ENCODE peak calls at places on chromosomes 16 and 17, in seven cellular contexts. One of them, this sample, is unnamed.

GRCh38 chr16:55421225-55421624 is 57.8 kb upstream of the MMP2 start:
- DNase-seq in nephron progenitor cell: no peak
- DNase-seq in activated CD4-positive, alpha-beta T cell treated with anti-CD3 and anti-CD28 coated beads, Interleukin-2, amount 50 U/mL, for 1 hour: no peak
- DNase-seq in GM03348: no peak
- DNase-seq in anterior cingulate cortex: no peak
- DNase-seq in EH: no peak
- DNase-seq in RPMI7951: no peak
- DNase-seq in this sample: no peak

GRCh38 chr17:28524476-28525415 is 18.6 kb downstream of the FOXN1 start:
- DNase-seq in nephron progenitor cell: no peak
- DNase-seq in anterior cingulate cortex: no peak
- DNase-seq in GM03348: peak; percentile 60
- DNase-seq in RPMI7951: no peak
- DNase-seq in activated CD4-positive, alpha-beta T cell treated with anti-CD3 and anti-CD28 coated beads, Interleukin-2, amount 50 U/mL, for 1 hour: no peak
- DNase-seq in EH: peak; percentile 88
- DNase-seq in this sample: no peak

GRCh38 chr16:23966577-23966976 is 130.8 kb downstream of the PRKCB start:
- DNase-seq in GM03348: no peak
- DNase-seq in nephron progenitor cell: no peak
- DNase-seq in activated CD4-positive, alpha-beta T cell treated with anti-CD3 and anti-CD28 coated beads, Interleukin-2, amount 50 U/mL, for 1 hour: no peak
- DNase-seq in anterior cingulate cortex: no peak
- DNase-seq in EH: no peak
- DNase-seq in RPMI7951: no peak
- DNase-seq in this sample: no peak

GRCh38 chr16:22077700-22078313 is 14.5 kb upstream of the VWA3A start:
- DNase-seq in RPMI7951: peak; percentile 44
- DNase-seq in activated CD4-positive, alpha-beta T cell treated with anti-CD3 and anti-CD28 coated beads, Interleukin-2, amount 50 U/mL, for 1 hour: peak; percentile 77
- DNase-seq in EH: peak; percentile 68
- DNase-seq in nephron progenitor cell: peak; percentile 69
- DNase-seq in anterior cingulate cortex: no peak
- DNase-seq in GM03348: peak; percentile 79
- DNase-seq in this sample: peak; percentile 53

GRCh38 chr17:70050931-70051330 is 24.1 kb upstream of the KCNJ16 start:
- DNase-seq in GM03348: no peak
- DNase-seq in EH: no peak
- DNase-seq in RPMI7951: no peak
- DNase-seq in activated CD4-positive, alpha-beta T cell treated with anti-CD3 and anti-CD28 coated beads, Interleukin-2, amount 50 U/mL, for 1 hour: no peak
- DNase-seq in nephron progenitor cell: no peak
- DNase-seq in anterior cingulate cortex: no peak
- DNase-seq in this sample: no peak

GRCh38 chr16:62478903-62479458 is 442.7 kb upstream of the CDH8 start:
- DNase-seq in RPMI7951: no peak
- DNase-seq in EH: no peak
- DNase-seq in activated CD4-positive, alpha-beta T cell treated with anti-CD3 and anti-CD28 coated beads, Interleukin-2, amount 50 U/mL, for 1 hour: no peak
- DNase-seq in GM03348: no peak
- DNase-seq in nephron progenitor cell: no peak
- DNase-seq in anterior cingulate cortex: no peak
- DNase-seq in this sample: no peak

GRCh38 chr16:2769675-2770056 is 7.4 kb downstream of the ELOB start:
- DNase-seq in RPMI7951: no peak
- DNase-seq in GM03348: no peak
- DNase-seq in anterior cingulate cortex: no peak
- DNase-seq in activated CD4-positive, alpha-beta T cell treated with anti-CD3 and anti-CD28 coated beads, Interleukin-2, amount 50 U/mL, for 1 hour: no peak
- DNase-seq in nephron progenitor cell: no peak
- DNase-seq in EH: peak; percentile 23
- DNase-seq in this sample: no peak

GRCh38 chr17:31596382-31597323 is 205.2 kb downstream of the RAB11FIP4 start:
- DNase-seq in anterior cingulate cortex: peak; percentile 12
- DNase-seq in GM03348: peak; percentile 96
- DNase-seq in EH: peak; percentile 99
- DNase-seq in nephron progenitor cell: no peak
- DNase-seq in activated CD4-positive, alpha-beta T cell treated with anti-CD3 and anti-CD28 coated beads, Interleukin-2, amount 50 U/mL, for 1 hour: no peak
- DNase-seq in RPMI7951: peak; percentile 99
- DNase-seq in this sample: peak; percentile 35

GRCh38 chr16:17024514-17024913 is 446.2 kb downstream of the XYLT1 start:
- DNase-seq in RPMI7951: no peak
- DNase-seq in GM03348: no peak
- DNase-seq in anterior cingulate cortex: no peak
- DNase-seq in nephron progenitor cell: no peak
- DNase-seq in EH: no peak
- DNase-seq in activated CD4-positive, alpha-beta T cell treated with anti-CD3 and anti-CD28 coated beads, Interleukin-2, amount 50 U/mL, for 1 hour: no peak
- DNase-seq in this sample: no peak

GRCh38 chr17:20232611-20233010 is 223.5 kb downstream of the SPECC1 start:
- DNase-seq in activated CD4-positive, alpha-beta T cell treated with anti-CD3 and anti-CD28 coated beads, Interleukin-2, amount 50 U/mL, for 1 hour: no peak
- DNase-seq in nephron progenitor cell: no peak
- DNase-seq in RPMI7951: no peak
- DNase-seq in EH: no peak
- DNase-seq in GM03348: no peak
- DNase-seq in anterior cingulate cortex: no peak
- DNase-seq in this sample: no peak

GRCh38 chr17:44707755-44708400 is 587 bp upstream of the DBF4B start:
- DNase-seq in nephron progenitor cell: no peak
- DNase-seq in GM03348: no peak
- DNase-seq in EH: no peak
- DNase-seq in activated CD4-positive, alpha-beta T cell treated with anti-CD3 and anti-CD28 coated beads, Interleukin-2, amount 50 U/mL, for 1 hour: no peak
- DNase-seq in RPMI7951: peak; percentile 0
- DNase-seq in anterior cingulate cortex: no peak
- DNase-seq in this sample: no peak

GRCh38 chr17:17740627-17741237 is 59.5 kb downstream of the RAI1 start:
- DNase-seq in GM03348: no peak
- DNase-seq in EH: no peak
- DNase-seq in nephron progenitor cell: no peak
- DNase-seq in RPMI7951: no peak
- DNase-seq in anterior cingulate cortex: no peak
- DNase-seq in activated CD4-positive, alpha-beta T cell treated with anti-CD3 and anti-CD28 coated beads, Interleukin-2, amount 50 U/mL, for 1 hour: peak; percentile 49
- DNase-seq in this sample: no peak

GRCh38 chr16:85104821-85105391 is 7.4 kb downstream of the CIBAR2 start:
- DNase-seq in anterior cingulate cortex: no peak
- DNase-seq in EH: no peak
- DNase-seq in GM03348: no peak
- DNase-seq in activated CD4-positive, alpha-beta T cell treated with anti-CD3 and anti-CD28 coated beads, Interleukin-2, amount 50 U/mL, for 1 hour: no peak
- DNase-seq in nephron progenitor cell: no peak
- DNase-seq in RPMI7951: no peak
- DNase-seq in this sample: no peak

GRCh38 chr17:42459256-42459982 is 741 bp downstream of the ATP6V0A1 start:
- DNase-seq in GM03348: peak; percentile 41
- DNase-seq in nephron progenitor cell: peak; percentile 31
- DNase-seq in activated CD4-positive, alpha-beta T cell treated with anti-CD3 and anti-CD28 coated beads, Interleukin-2, amount 50 U/mL, for 1 hour: peak; percentile 12
- DNase-seq in anterior cingulate cortex: peak; percentile 18
- DNase-seq in EH: peak; percentile 65
- DNase-seq in RPMI7951: peak; percentile 31
- DNase-seq in this sample: peak; percentile 26

GRCh38 chr16:21619765-21620462 is 20.5 kb downstream of the METTL9 start:
- DNase-seq in RPMI7951: no peak
- DNase-seq in GM03348: peak; percentile 17
- DNase-seq in activated CD4-positive, alpha-beta T cell treated with anti-CD3 and anti-CD28 coated beads, Interleukin-2, amount 50 U/mL, for 1 hour: no peak
- DNase-seq in EH: no peak
- DNase-seq in anterior cingulate cortex: no peak
- DNase-seq in nephron progenitor cell: no peak
- DNase-seq in this sample: no peak

GRCh38 chr16:67277294-67277998 is 1.9 kb upstream of the PLEKHG4 start:
- DNase-seq in anterior cingulate cortex: no peak
- DNase-seq in activated CD4-positive, alpha-beta T cell treated with anti-CD3 and anti-CD28 coated beads, Interleukin-2, amount 50 U/mL, for 1 hour: no peak
- DNase-seq in GM03348: peak; percentile 95
- DNase-seq in EH: peak; percentile 99
- DNase-seq in nephron progenitor cell: no peak
- DNase-seq in RPMI7951: peak; percentile 99
- DNase-seq in this sample: no peak

GRCh38 chr17:66777689-66778225 is 57.2 kb upstream of the CACNG5 start:
- DNase-seq in GM03348: no peak
- DNase-seq in RPMI7951: peak; percentile 15
- DNase-seq in activated CD4-positive, alpha-beta T cell treated with anti-CD3 and anti-CD28 coated beads, Interleukin-2, amount 50 U/mL, for 1 hour: no peak
- DNase-seq in nephron progenitor cell: no peak
- DNase-seq in anterior cingulate cortex: peak; percentile 28
- DNase-seq in EH: peak; percentile 41
- DNase-seq in this sample: no peak

GRCh38 chr16:27313422-27314160 is at the start of gene IL4R:
- DNase-seq in GM03348: peak; percentile 79
- DNase-seq in RPMI7951: peak; percentile 69
- DNase-seq in nephron progenitor cell: peak; percentile 78
- DNase-seq in anterior cingulate cortex: no peak
- DNase-seq in EH: peak; percentile 83
- DNase-seq in activated CD4-positive, alpha-beta T cell treated with anti-CD3 and anti-CD28 coated beads, Interleukin-2, amount 50 U/mL, for 1 hour: peak; percentile 62
- DNase-seq in this sample: peak; percentile 31

GRCh38 chr17:40819528-40820125 is 2.8 kb downstream of the KRT10 start:
- DNase-seq in nephron progenitor cell: no peak
- DNase-seq in GM03348: peak; percentile 31
- DNase-seq in activated CD4-positive, alpha-beta T cell treated with anti-CD3 and anti-CD28 coated beads, Interleukin-2, amount 50 U/mL, for 1 hour: no peak
- DNase-seq in anterior cingulate cortex: no peak
- DNase-seq in EH: peak; percentile 28
- DNase-seq in RPMI7951: peak; percentile 31
- DNase-seq in this sample: no peak

GRCh38 chr17:41678907-41679739 is 9.6 kb upstream of the EIF1 start:
- DNase-seq in EH: peak; percentile 86
- DNase-seq in nephron progenitor cell: no peak
- DNase-seq in anterior cingulate cortex: no peak
- DNase-seq in activated CD4-positive, alpha-beta T cell treated with anti-CD3 and anti-CD28 coated beads, Interleukin-2, amount 50 U/mL, for 1 hour: peak; percentile 34
- DNase-seq in GM03348: no peak
- DNase-seq in RPMI7951: peak; percentile 88
- DNase-seq in this sample: peak; percentile 87

GRCh38 chr17:57442914-57443571 is 186.7 kb downstream of the MSI2 start:
- DNase-seq in GM03348: no peak
- DNase-seq in EH: peak; percentile 33
- DNase-seq in nephron progenitor cell: no peak
- DNase-seq in RPMI7951: peak; percentile 91
- DNase-seq in activated CD4-positive, alpha-beta T cell treated with anti-CD3 and anti-CD28 coated beads, Interleukin-2, amount 50 U/mL, for 1 hour: peak; percentile 47
- DNase-seq in anterior cingulate cortex: no peak
- DNase-seq in this sample: no peak

GRCh38 chr16:56480776-56481467 is 29.6 kb downstream of the OGFOD1 start:
- DNase-seq in RPMI7951: no peak
- DNase-seq in EH: no peak
- DNase-seq in anterior cingulate cortex: no peak
- DNase-seq in GM03348: no peak
- DNase-seq in nephron progenitor cell: no peak
- DNase-seq in activated CD4-positive, alpha-beta T cell treated with anti-CD3 and anti-CD28 coated beads, Interleukin-2, amount 50 U/mL, for 1 hour: no peak
- DNase-seq in this sample: no peak

GRCh38 chr16:4092547-4093265 is 23.5 kb downstream of the ADCY9 start:
- DNase-seq in GM03348: no peak
- DNase-seq in RPMI7951: no peak
- DNase-seq in activated CD4-positive, alpha-beta T cell treated with anti-CD3 and anti-CD28 coated beads, Interleukin-2, amount 50 U/mL, for 1 hour: no peak
- DNase-seq in EH: no peak
- DNase-seq in anterior cingulate cortex: no peak
- DNase-seq in nephron progenitor cell: no peak
- DNase-seq in this sample: no peak

GRCh38 chr16:75218256-75219076 is at the start of gene CTRB1:
- DNase-seq in RPMI7951: no peak
- DNase-seq in nephron progenitor cell: no peak
- DNase-seq in GM03348: no peak
- DNase-seq in activated CD4-positive, alpha-beta T cell treated with anti-CD3 and anti-CD28 coated beads, Interleukin-2, amount 50 U/mL, for 1 hour: no peak
- DNase-seq in EH: no peak
- DNase-seq in anterior cingulate cortex: no peak
- DNase-seq in this sample: no peak

GRCh38 chr16:50505714-50506542 is 42.3 kb upstream of the NKD1 start:
- DNase-seq in nephron progenitor cell: peak; percentile 51
- DNase-seq in RPMI7951: peak; percentile 14
- DNase-seq in activated CD4-positive, alpha-beta T cell treated with anti-CD3 and anti-CD28 coated beads, Interleukin-2, amount 50 U/mL, for 1 hour: no peak
- DNase-seq in anterior cingulate cortex: no peak
- DNase-seq in EH: no peak
- DNase-seq in GM03348: no peak
- DNase-seq in this sample: no peak

GRCh38 chr16:86734559-86735480 is 156.5 kb downstream of the FOXL1 start:
- DNase-seq in nephron progenitor cell: no peak
- DNase-seq in EH: peak; percentile 27
- DNase-seq in RPMI7951: no peak
- DNase-seq in GM03348: no peak
- DNase-seq in anterior cingulate cortex: no peak
- DNase-seq in activated CD4-positive, alpha-beta T cell treated with anti-CD3 and anti-CD28 coated beads, Interleukin-2, amount 50 U/mL, for 1 hour: no peak
- DNase-seq in this sample: no peak

GRCh38 chr17:82439829-82440365 is 10.7 kb downstream of the CYBC1 start:
- DNase-seq in GM03348: no peak
- DNase-seq in anterior cingulate cortex: no peak
- DNase-seq in RPMI7951: no peak
- DNase-seq in activated CD4-positive, alpha-beta T cell treated with anti-CD3 and anti-CD28 coated beads, Interleukin-2, amount 50 U/mL, for 1 hour: no peak
- DNase-seq in nephron progenitor cell: no peak
- DNase-seq in EH: no peak
- DNase-seq in this sample: no peak

GRCh38 chr16:81365731-81366130 is 51.0 kb downstream of the GAN start:
- DNase-seq in GM03348: no peak
- DNase-seq in activated CD4-positive, alpha-beta T cell treated with anti-CD3 and anti-CD28 coated beads, Interleukin-2, amount 50 U/mL, for 1 hour: no peak
- DNase-seq in EH: no peak
- DNase-seq in anterior cingulate cortex: no peak
- DNase-seq in nephron progenitor cell: no peak
- DNase-seq in RPMI7951: no peak
- DNase-seq in this sample: no peak

GRCh38 chr16:57282510-57283213 is 1.8 kb downstream of the PLLP start:
- DNase-seq in nephron progenitor cell: no peak
- DNase-seq in RPMI7951: no peak
- DNase-seq in GM03348: no peak
- DNase-seq in activated CD4-positive, alpha-beta T cell treated with anti-CD3 and anti-CD28 coated beads, Interleukin-2, amount 50 U/mL, for 1 hour: no peak
- DNase-seq in anterior cingulate cortex: no peak
- DNase-seq in EH: no peak
- DNase-seq in this sample: no peak

GRCh38 chr16:79325211-79325610 is 275.3 kb downstream of the MAF start:
- DNase-seq in activated CD4-positive, alpha-beta T cell treated with anti-CD3 and anti-CD28 coated beads, Interleukin-2, amount 50 U/mL, for 1 hour: no peak
- DNase-seq in nephron progenitor cell: no peak
- DNase-seq in anterior cingulate cortex: no peak
- DNase-seq in EH: no peak
- DNase-seq in GM03348: no peak
- DNase-seq in RPMI7951: no peak
- DNase-seq in this sample: no peak

GRCh38 chr17:35295686-35296085 is 52.8 kb downstream of the SLFN5 start:
- DNase-seq in nephron progenitor cell: no peak
- DNase-seq in GM03348: peak; percentile 19
- DNase-seq in EH: peak; percentile 73
- DNase-seq in RPMI7951: no peak
- DNase-seq in anterior cingulate cortex: no peak
- DNase-seq in activated CD4-positive, alpha-beta T cell treated with anti-CD3 and anti-CD28 coated beads, Interleukin-2, amount 50 U/mL, for 1 hour: no peak
- DNase-seq in this sample: no peak

GRCh38 chr17:79800325-79801155 is 3.7 kb upstream of the CBX8 start:
- DNase-seq in RPMI7951: peak; percentile 72
- DNase-seq in anterior cingulate cortex: no peak
- DNase-seq in activated CD4-positive, alpha-beta T cell treated with anti-CD3 and anti-CD28 coated beads, Interleukin-2, amount 50 U/mL, for 1 hour: no peak
- DNase-seq in nephron progenitor cell: peak; percentile 58
- DNase-seq in EH: peak; percentile 60
- DNase-seq in GM03348: peak; percentile 54
- DNase-seq in this sample: no peak